ENCODE peak calls at places on chromosomes 5 and 9, in six cellular contexts. E is lower lobe of right lung; W is bronchial epithelial cell; O is naive thymus-derived CD8-positive, alpha-beta T cell; V is activated CD8-positive, alpha-beta memory T cell treated with anti-CD3 and anti-CD28 coated beads, Interleukin-2, amount 50 U/mL, for 4 hours; D is stimulated activated CD4-positive, alpha-beta T cell treated with anti-CD3 and anti-CD28 coated beads, Interleukin-4, amount 100 ng/mL, for 24 hours. M is an unnamed sample.

GRCh38 chr9:133850161-133850560 is 112.0 kb upstream of the SARDH start:
- DNase-seq in E (no peak), W (no peak), O (no peak), V (no peak), D (no peak), M (no peak)

GRCh38 chr5:133691448-133691847 is 79.1 kb upstream of the FSTL4 start:
- DNase-seq in E (no peak), W (peak), O (no peak), V (no peak), D (no peak), M (peak)

GRCh38 chr9:73327149-73327548 is 175.5 kb downstream of the ANXA1 start:
- DNase-seq in E (no peak), W (no peak), O (no peak), V (no peak), D (no peak), M (no peak)

GRCh38 chr9:134378901-134379338 is 52.7 kb downstream of the RXRA start:
- DNase-seq in E (peak), W (peak), O (no peak), V (no peak), D (no peak), M (peak)

GRCh38 chr5:16539169-16539666 is 73.6 kb upstream of the ZNF622 start:
- DNase-seq in E (no peak), W (peak), O (no peak), V (no peak), D (no peak), M (peak)

GRCh38 chr5:77241444-77241843 is 31.0 kb downstream of the PDE8B start:
- DNase-seq in E (no peak), W (no peak), O (no peak), V (no peak), D (no peak), M (no peak)

GRCh38 chr5:81450940-81451339 is 57.0 kb upstream of the ACOT12 start:
- DNase-seq in E (no peak), W (peak), O (no peak), V (no peak), D (no peak), M (peak)

GRCh38 chr5:150512368-150512747 is 4.4 kb downstream of the NDST1 start:
- DNase-seq in E (no peak), W (no peak), O (no peak), V (no peak), D (no peak), M (no peak)

GRCh38 chr9:10855847-10856246 is 243.0 kb upstream of the PTPRD start:
- DNase-seq in E (no peak), W (peak), O (no peak), V (no peak), D (no peak), M (peak)

GRCh38 chr5:94691947-94692346 is 73.5 kb downstream of the SLF1 start:
- DNase-seq in E (no peak), W (peak), O (no peak), V (no peak), D (no peak), M (peak)